ENCODE peak calls at places on chromosomes 2 and 18, in five cellular contexts. D, W, Y, L and I are unnamed samples.

GRCh38 chr18:69697069-69697468 is 250.6 kb downstream of the CD226 start:
- DNase-seq in D (no peak), W (no peak), Y (no peak), L (no peak), I (no peak)

GRCh38 chr2:100058014-100058310 is 84.4 kb downstream of the AFF3 start:
- DNase-seq in D (no peak), W (no peak), Y (no peak), L (no peak), I (no peak)

GRCh38 chr2:10086950-10087349 is 6.7 kb upstream of the CYS1 start:
- DNase-seq in D (no peak), W (peak), Y (no peak), L (no peak), I (no peak)

GRCh38 chr2:195819276-195819675 is 162.2 kb downstream of the SLC39A10 start:
- DNase-seq in D (no peak), W (no peak), Y (no peak), L (no peak), I (no peak)

GRCh38 chr2:45729753-45730512 is 78.5 kb downstream of the PRKCE start:
- DNase-seq in D (peak), W (no peak), Y (no peak), L (no peak), I (no peak)

GRCh38 chr18:42921261-42921737 is 194.2 kb downstream of the RIT2 start:
- DNase-seq in D (no peak), W (no peak), Y (no peak), L (no peak), I (no peak)

GRCh38 chr2:113167962-113168340 is 5.8 kb upstream of the PSD4 start:
- DNase-seq in D (no peak), W (no peak), Y (no peak), L (no peak), I (no peak)

GRCh38 chr2:208542465-208543041 is 136.0 kb downstream of the PTH2R start:
- DNase-seq in D (no peak), W (no peak), Y (no peak), L (no peak), I (no peak)

GRCh38 chr2:205957452-205958154 is 128.4 kb downstream of the INO80D start:
- DNase-seq in D (peak), W (no peak), Y (peak), L (no peak), I (no peak)

GRCh38 chr2:67322361-67323001 is 74.7 kb upstream of the ETAA1 start:
- DNase-seq in D (peak), W (peak), Y (peak), L (peak), I (peak)

GRCh38 chr2:55014962-55015939 is 35.0 kb downstream of the RTN4 start:
- DNase-seq in D (peak), W (peak), Y (no peak), L (peak), I (peak)

GRCh38 chr2:226450141-226450540 is 349.5 kb downstream of the IRS1 start:
- DNase-seq in D (no peak), W (no peak), Y (no peak), L (no peak), I (no peak)

GRCh38 chr2:170929686-170930050 is 615 bp downstream of the GORASP2 start:
- DNase-seq in D (peak), W (peak), Y (peak), L (no peak), I (peak)

GRCh38 chr2:65396348-65397026 is 35.9 kb downstream of the SPRED2 start:
- DNase-seq in D (no peak), W (peak), Y (no peak), L (peak), I (peak)

GRCh38 chr2:109128466-109129355 is at the start of gene SH3RF3:
- DNase-seq in D (peak), W (peak), Y (peak), L (peak), I (peak)

GRCh38 chr2:62814132-62814531 is 108.6 kb downstream of the EHBP1 start:
- DNase-seq in D (no peak), W (no peak), Y (no peak), L (peak), I (peak)

GRCh38 chr2:1014802-1015201 is 64.2 kb downstream of the SNTG2 start:
- DNase-seq in D (no peak), W (no peak), Y (no peak), L (no peak), I (no peak)

GRCh38 chr18:3151379-3152264 is 68.1 kb downstream of the MYOM1 start:
- DNase-seq in D (peak), W (peak), Y (no peak), L (peak), I (peak)

GRCh38 chr2:224221455-224221913 is 180.4 kb downstream of the FAM124B start:
- DNase-seq in D (peak), W (peak), Y (peak), L (peak), I (peak)

GRCh38 chr2:23926289-23926749 is 604 bp downstream of the ATAD2B start:
- DNase-seq in D (peak), W (peak), Y (peak), L (no peak), I (no peak)